ENCODE peak calls at places on chromosomes 13 and 19, in four cellular contexts. One of them, this sample, is unnamed.

GRCh38 chr13:44796597-44797517 is 192.4 kb downstream of the NUFIP1 start:
- DNase-seq in psoas muscle: no peak
- DNase-seq in mucosa of descending colon: no peak
- DNase-seq in A673: no peak
- DNase-seq in this sample: no peak

GRCh38 chr13:21826214-21827015 is 155.5 kb downstream of the FGF9 start:
- DNase-seq in mucosa of descending colon: no peak
- DNase-seq in psoas muscle: no peak
- DNase-seq in A673: peak; percentile 11
- DNase-seq in this sample: no peak

GRCh38 chr19:38093587-38093986 is 130.4 kb downstream of the DPF1 start:
- DNase-seq in psoas muscle: no peak
- DNase-seq in mucosa of descending colon: no peak
- DNase-seq in A673: no peak
- DNase-seq in this sample: no peak

GRCh38 chr19:37933965-37934364 is 27.0 kb downstream of the SIPA1L3 start:
- DNase-seq in A673: no peak
- DNase-seq in psoas muscle: peak; percentile 48
- DNase-seq in mucosa of descending colon: no peak
- DNase-seq in this sample: no peak

GRCh38 chr13:26324867-26325266 is 70.9 kb downstream of the CDK8 start:
- DNase-seq in A673: no peak
- DNase-seq in mucosa of descending colon: no peak
- DNase-seq in psoas muscle: no peak
- DNase-seq in this sample: no peak

GRCh38 chr13:74573654-74574053 is 439.4 kb upstream of the KLF12 start:
- DNase-seq in psoas muscle: no peak
- DNase-seq in A673: no peak
- DNase-seq in mucosa of descending colon: no peak
- DNase-seq in this sample: no peak

GRCh38 chr13:42486711-42487198 is 87.2 kb upstream of the TNFSF11 start:
- DNase-seq in mucosa of descending colon: no peak
- DNase-seq in A673: no peak
- DNase-seq in psoas muscle: no peak
- DNase-seq in this sample: no peak

GRCh38 chr19:10111405-10111811 is at the start of gene P2RY11:
- DNase-seq in psoas muscle: no peak
- DNase-seq in A673: no peak
- DNase-seq in mucosa of descending colon: peak; percentile 57
- DNase-seq in this sample: no peak

GRCh38 chr13:67230774-67231480 is 791 bp upstream of the PCDH9 start:
- DNase-seq in psoas muscle: peak; percentile 64
- DNase-seq in mucosa of descending colon: peak; percentile 38
- DNase-seq in A673: peak; percentile 65
- DNase-seq in this sample: no peak

GRCh38 chr19:7458675-7459074 is 30.2 kb downstream of the PEX11G start:
- DNase-seq in psoas muscle: no peak
- DNase-seq in mucosa of descending colon: no peak
- DNase-seq in A673: no peak
- DNase-seq in this sample: no peak

GRCh38 chr13:110541526-110541920 is 20.0 kb downstream of the RAB20 start:
- DNase-seq in mucosa of descending colon: no peak
- DNase-seq in psoas muscle: no peak
- DNase-seq in A673: no peak
- DNase-seq in this sample: no peak

GRCh38 chr13:86585826-86586225 is 786.6 kb upstream of the SLITRK6 start:
- DNase-seq in A673: no peak
- DNase-seq in psoas muscle: no peak
- DNase-seq in mucosa of descending colon: peak; percentile 34
- DNase-seq in this sample: no peak

GRCh38 chr19:10858204-10858828 is 10.1 kb downstream of the C19orf38 start:
- DNase-seq in A673: peak; percentile 66
- DNase-seq in mucosa of descending colon: no peak
- DNase-seq in psoas muscle: no peak
- DNase-seq in this sample: no peak

GRCh38 chr13:114162533-114162922 is 16.5 kb upstream of the CFAP97D2 start:
- DNase-seq in A673: no peak
- DNase-seq in mucosa of descending colon: no peak
- DNase-seq in psoas muscle: no peak
- DNase-seq in this sample: no peak

GRCh38 chr19:3252650-3253049 is 28.2 kb downstream of the CELF5 start:
- DNase-seq in A673: no peak
- DNase-seq in psoas muscle: no peak
- DNase-seq in mucosa of descending colon: no peak
- DNase-seq in this sample: no peak

GRCh38 chr19:49407482-49408015 is 15.7 kb downstream of the PTH2 start:
- DNase-seq in A673: no peak
- DNase-seq in mucosa of descending colon: no peak
- DNase-seq in psoas muscle: no peak
- DNase-seq in this sample: no peak
- H3K4me1 ChIP-seq in A673: peaks cover 14% of the 10 kb centered on the region
- H3K4me1 ChIP-seq in mucosa of descending colon: peaks cover 6% of the 10 kb centered on the region
- H3K4me1 ChIP-seq in psoas muscle: no peaks in the 10 kb centered on the region
- H3K4me1 ChIP-seq in this sample: no peaks in the 10 kb centered on the region

GRCh38 chr13:98978280-98978679 is 416 bp upstream of the DOCK9 start:
- DNase-seq in A673: no peak
- DNase-seq in mucosa of descending colon: no peak
- DNase-seq in psoas muscle: no peak
- DNase-seq in this sample: no peak
- H3K4me1 ChIP-seq in A673: peaks cover 28% of the 10 kb centered on the region
- H3K4me1 ChIP-seq in mucosa of descending colon: peaks cover 18% of the 10 kb centered on the region
- H3K4me1 ChIP-seq in psoas muscle: no peaks in the 10 kb centered on the region
- H3K4me1 ChIP-seq in this sample: no peaks in the 10 kb centered on the region

GRCh38 chr13:34364633-34365032 is 546.7 kb downstream of the RFC3 start:
- DNase-seq in mucosa of descending colon: no peak
- DNase-seq in A673: no peak
- DNase-seq in psoas muscle: no peak
- DNase-seq in this sample: no peak

GRCh38 chr13:34360702-34361101 is 542.8 kb downstream of the RFC3 start:
- DNase-seq in mucosa of descending colon: no peak
- DNase-seq in psoas muscle: no peak
- DNase-seq in A673: no peak
- DNase-seq in this sample: no peak

GRCh38 chr13:34358811-34359513 is 541.0 kb downstream of the RFC3 start:
- DNase-seq in mucosa of descending colon: no peak
- DNase-seq in A673: no peak
- DNase-seq in psoas muscle: no peak
- DNase-seq in this sample: no peak

GRCh38 chr13:34357435-34358232 is 539.7 kb downstream of the RFC3 start:
- DNase-seq in A673: peak; percentile 45
- DNase-seq in mucosa of descending colon: no peak
- DNase-seq in psoas muscle: no peak
- DNase-seq in this sample: no peak

GRCh38 chr13:34361528-34361927 is 543.6 kb downstream of the RFC3 start:
- DNase-seq in mucosa of descending colon: no peak
- DNase-seq in A673: no peak
- DNase-seq in psoas muscle: no peak
- DNase-seq in this sample: no peak
- H3K4me1 ChIP-seq in mucosa of descending colon: no peaks in the 10 kb centered on the region
- H3K4me1 ChIP-seq in A673: no peaks in the 10 kb centered on the region
- H3K4me1 ChIP-seq in psoas muscle: no peaks in the 10 kb centered on the region
- H3K4me1 ChIP-seq in this sample: no peaks in the 10 kb centered on the region

GRCh38 chr19:39137131-39137530 is 11.5 kb downstream of the PAK4 start:
- DNase-seq in psoas muscle: no peak
- DNase-seq in A673: no peak
- DNase-seq in mucosa of descending colon: no peak
- DNase-seq in this sample: no peak

GRCh38 chr19:39138221-39139211 is 12.9 kb downstream of the PAK4 start:
- DNase-seq in mucosa of descending colon: no peak
- DNase-seq in psoas muscle: no peak
- DNase-seq in A673: no peak
- DNase-seq in this sample: no peak

GRCh38 chr19:39133431-39134270 is 8.1 kb downstream of the PAK4 start:
- DNase-seq in A673: no peak
- DNase-seq in psoas muscle: no peak
- DNase-seq in mucosa of descending colon: no peak
- DNase-seq in this sample: no peak

GRCh38 chr19:39135701-39136100 is 10.1 kb downstream of the PAK4 start:
- DNase-seq in mucosa of descending colon: no peak
- DNase-seq in psoas muscle: no peak
- DNase-seq in A673: no peak
- DNase-seq in this sample: no peak

DNA sequence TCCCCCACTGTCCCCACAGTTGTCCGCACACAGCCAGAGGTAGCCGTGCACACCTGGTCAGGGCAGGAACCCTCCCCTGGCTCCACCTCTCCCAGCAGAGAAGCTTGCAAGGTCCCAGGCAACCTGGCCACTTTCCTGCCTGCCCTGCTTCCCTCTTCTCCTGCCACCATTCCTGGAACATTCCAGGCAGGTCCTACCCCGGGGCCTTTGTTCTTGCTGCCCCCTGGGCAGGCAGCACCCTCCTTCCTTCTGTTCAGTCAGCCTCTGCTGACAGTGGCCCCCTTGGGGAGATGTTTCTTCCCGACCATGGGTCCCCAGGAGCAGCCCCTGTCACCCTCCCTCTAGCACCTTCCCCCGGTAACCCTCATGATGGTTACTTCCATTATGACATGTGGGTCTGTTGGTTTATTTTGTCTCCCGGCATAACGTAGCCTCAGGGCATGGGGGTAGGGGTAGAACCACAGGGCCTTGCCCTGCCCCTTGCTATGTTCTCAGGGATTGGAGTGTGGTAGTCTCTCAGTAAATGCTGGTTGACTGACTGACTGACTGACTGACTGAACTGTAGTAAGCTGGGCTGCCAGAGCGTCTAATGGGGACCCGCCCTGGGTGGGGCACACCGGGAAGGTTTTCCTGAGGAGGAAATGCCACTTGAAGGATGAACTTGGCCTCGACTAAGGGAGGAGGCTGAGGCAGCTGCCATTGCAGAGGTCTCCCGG is 10.8 kb downstream of the PAK4 start:
- DNase-seq in psoas muscle: no peak
- DNase-seq in mucosa of descending colon: peak; percentile 95
- DNase-seq in A673: no peak
- DNase-seq in this sample: no peak
- H3K4me1 ChIP-seq in psoas muscle: peaks cover 4% of the 10 kb centered on the region
- H3K4me1 ChIP-seq in mucosa of descending colon: peaks cover 38% of the 10 kb centered on the region
- H3K4me1 ChIP-seq in A673: no peaks in the 10 kb centered on the region
- H3K4me1 ChIP-seq in this sample: peaks cover 60% of the 10 kb centered on the region

GRCh38 chr19:39398297-39398864 is 7.2 kb downstream of the MED29 start:
- DNase-seq in A673: no peak
- DNase-seq in mucosa of descending colon: peak; percentile 85
- DNase-seq in psoas muscle: peak; percentile 80
- DNase-seq in this sample: peak; percentile 91
- H3K4me1 ChIP-seq in A673: peaks cover 21% of the 10 kb centered on the region
- H3K4me1 ChIP-seq in mucosa of descending colon: peaks cover 52% of the 10 kb centered on the region
- H3K4me1 ChIP-seq in psoas muscle: peaks cover 26% of the 10 kb centered on the region
- H3K4me1 ChIP-seq in this sample: peaks cover 48% of the 10 kb centered on the region

DNA sequence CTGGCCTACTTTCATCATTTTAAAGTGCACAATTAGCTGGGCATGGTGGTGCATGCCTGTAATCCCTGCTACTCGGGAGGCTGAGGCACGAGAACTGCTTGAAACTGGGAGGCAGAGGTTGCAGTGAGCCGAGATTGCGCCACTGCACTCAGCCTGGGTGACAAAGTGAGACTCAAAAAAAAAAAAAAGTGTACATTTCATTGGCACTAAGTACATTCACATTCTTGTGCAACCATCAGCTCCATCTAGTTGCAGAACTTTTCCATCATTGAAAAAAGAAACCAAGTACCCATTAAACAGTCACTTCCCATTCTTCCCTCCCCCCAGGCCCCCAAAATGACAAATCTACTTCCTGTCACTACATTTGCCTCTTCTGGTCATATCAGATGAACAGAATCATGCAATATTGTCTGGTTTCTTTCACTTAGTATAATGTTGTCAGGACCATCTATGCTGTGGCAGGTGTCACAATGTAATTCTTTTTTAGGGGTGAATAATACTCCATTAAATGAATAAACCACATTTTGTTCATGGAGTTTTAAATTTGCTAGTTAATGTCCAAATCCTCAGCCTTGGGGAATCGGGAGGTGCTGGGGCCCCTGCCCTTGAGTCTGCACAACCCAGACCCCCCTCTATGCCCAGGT is 7.4 kb upstream of the SIGLEC11 start:
- DNase-seq in A673: no peak
- DNase-seq in psoas muscle: no peak
- DNase-seq in mucosa of descending colon: no peak
- DNase-seq in this sample: no peak
- H3K4me1 ChIP-seq in A673: no peaks in the 10 kb centered on the region
- H3K4me1 ChIP-seq in psoas muscle: no peaks in the 10 kb centered on the region
- H3K4me1 ChIP-seq in mucosa of descending colon: no peaks in the 10 kb centered on the region
- H3K4me1 ChIP-seq in this sample: peaks cover 8% of the 10 kb centered on the region

GRCh38 chr13:98476538-98476966 is 100.4 kb downstream of the STK24 start:
- DNase-seq in psoas muscle: peak; percentile 69
- DNase-seq in mucosa of descending colon: peak; percentile 68
- DNase-seq in A673: peak; percentile 68
- DNase-seq in this sample: peak; percentile 77
- H3K4me1 ChIP-seq in psoas muscle: peaks cover 17% of the 10 kb centered on the region
- H3K4me1 ChIP-seq in mucosa of descending colon: peaks cover 24% of the 10 kb centered on the region
- H3K4me1 ChIP-seq in A673: peaks cover 12% of the 10 kb centered on the region
- H3K4me1 ChIP-seq in this sample: no peaks in the 10 kb centered on the region

GRCh38 chr19:44746946-44747738 is 1.4 kb upstream of the BCL3 start:
- DNase-seq in mucosa of descending colon: peak; percentile 97
- DNase-seq in A673: peak; percentile 91
- DNase-seq in psoas muscle: peak; percentile 97
- DNase-seq in this sample: peak; percentile 97
- H3K4me1 ChIP-seq in mucosa of descending colon: peaks cover 69% of the 10 kb centered on the region
- H3K4me1 ChIP-seq in A673: peaks cover 30% of the 10 kb centered on the region
- H3K4me1 ChIP-seq in psoas muscle: peaks cover 48% of the 10 kb centered on the region
- H3K4me1 ChIP-seq in this sample: peaks cover 87% of the 10 kb centered on the region

GRCh38 chr13:109271991-109272454 is 514.4 kb downstream of the IRS2 start:
- DNase-seq in mucosa of descending colon: no peak
- DNase-seq in psoas muscle: no peak
- DNase-seq in A673: peak; percentile 93
- DNase-seq in this sample: no peak
- H3K4me1 ChIP-seq in mucosa of descending colon: no peaks in the 10 kb centered on the region
- H3K4me1 ChIP-seq in psoas muscle: no peaks in the 10 kb centered on the region
- H3K4me1 ChIP-seq in A673: peaks cover 18% of the 10 kb centered on the region
- H3K4me1 ChIP-seq in this sample: no peaks in the 10 kb centered on the region

DNA sequence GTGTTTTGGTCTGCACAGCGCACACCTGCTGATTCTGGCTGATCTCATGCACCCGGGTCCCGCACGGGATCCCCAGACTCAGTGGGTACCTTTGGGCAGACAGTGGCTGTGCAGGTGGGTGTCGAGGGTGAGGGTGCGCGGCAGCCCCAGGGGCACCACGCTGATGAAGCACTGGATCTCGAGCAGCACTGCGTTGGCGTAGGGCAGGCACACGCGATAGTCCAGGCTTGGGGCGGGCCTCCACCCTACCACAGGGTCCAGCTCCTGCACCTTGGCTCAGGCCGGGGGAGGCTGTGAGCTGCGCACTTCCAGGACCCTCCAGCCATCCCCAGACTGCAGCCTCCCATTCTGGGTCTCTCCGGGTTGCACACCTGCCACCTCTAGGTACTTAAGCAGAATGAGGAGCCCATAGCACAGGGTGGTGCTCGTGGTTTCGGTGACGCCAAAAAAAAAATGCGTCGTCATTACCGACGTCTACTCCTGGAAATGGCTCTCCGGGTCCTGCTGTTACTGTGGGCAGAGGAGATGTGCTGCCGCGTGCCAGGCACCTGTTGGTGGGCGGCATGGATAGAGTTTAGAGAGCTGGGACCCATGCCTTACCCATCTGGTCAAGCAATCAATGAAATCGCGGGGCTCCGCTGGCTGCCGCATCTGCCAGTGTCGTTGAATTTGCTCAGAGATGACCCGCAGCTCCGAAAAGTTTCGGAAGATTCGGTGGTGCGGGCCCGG is 10.5 kb downstream of the EGLN2 start:
- DNase-seq in A673: no peak
- DNase-seq in psoas muscle: peak; percentile 5
- DNase-seq in mucosa of descending colon: no peak
- DNase-seq in this sample: no peak
- H3K4me1 ChIP-seq in A673: peaks cover 39% of the 10 kb centered on the region
- H3K4me1 ChIP-seq in psoas muscle: peaks cover 27% of the 10 kb centered on the region
- H3K4me1 ChIP-seq in mucosa of descending colon: peaks cover 23% of the 10 kb centered on the region
- H3K4me1 ChIP-seq in this sample: peaks cover 77% of the 10 kb centered on the region

This sample was measured in right atrium auricular region.